ENCODE peak calls at places on chromosomes 4 and X, in six cellular contexts. W, F, V, N, M and D are unnamed samples. For H3K4me1, the result is how much of the 10 kb centered on the place peaks cover.

GRCh38 chr4:114015444-114015899 is 36.0 kb upstream of the ARSJ start:
- DNase-seq in W (no peak), F (no peak), V (no peak), M (no peak), N (peak), D (no peak)

GRCh38 chr4:648579-649292 is 23.4 kb downstream of the PDE6B start:
- DNase-seq in V (peak), N (no peak), F (no peak), M (no peak), W (no peak), D (no peak)

GRCh38 chr4:123477804-123478209 is 81.2 kb downstream of the SPRY1 start:
- DNase-seq in M (no peak), W (peak), V (no peak), N (peak), F (peak), D (no peak)

GRCh38 chr4:183337833-183338232 is 15.6 kb upstream of the CLDN24 start:
- DNase-seq in V (no peak), F (no peak), N (no peak), M (no peak), W (no peak), D (no peak)

GRCh38 chrX:43315622-43316021 is 340.5 kb upstream of the MAOA start:
- DNase-seq in M (no peak), W (no peak), F (no peak), V (no peak), N (no peak), D (no peak)

GRCh38 chrX:13377537-13377936 is 57.7 kb upstream of the ATXN3L start:
- DNase-seq in N (peak), M (peak), V (no peak), W (no peak), F (no peak), D (no peak)

GRCh38 chr4:158020175-158020574 is 152.7 kb downstream of the GASK1B start:
- DNase-seq in M (peak), W (no peak), N (peak), V (no peak), F (peak), D (peak)

GRCh38 chr4:19776929-19777328 is 474.8 kb upstream of the SLIT2 start:
- DNase-seq in V (no peak), M (no peak), W (no peak), F (no peak), N (peak), D (no peak)

GRCh38 chr4:73679836-73680235 is 59.6 kb upstream of the RASSF6 start:
- DNase-seq in W (no peak), F (no peak), V (no peak), M (no peak), N (peak), D (no peak)

GRCh38 chr4:180058731-180059215 is 2184.4 kb upstream of the TENM3 start:
- DNase-seq in N (peak), F (peak), V (peak), M (peak), W (no peak), D (peak)

GRCh38 chrX:134669378-134670098 is 11.3 kb upstream of the PLAC1 start:
- DNase-seq in W (no peak), N (peak), F (peak), M (peak), V (no peak), D (no peak)

GRCh38 chr4:139734875-139735380 is 69.3 kb downstream of the MGST2 start:
- DNase-seq in N (peak), F (peak), W (peak), V (peak), M (peak), D (peak)
- H3K4me1 ChIP-seq in N (under half), F (under half), W (under half), V (half or more), M (under half), D (under half)

GRCh38 chrX:153477039-153477438 is 6.7 kb upstream of the HAUS7 start:
- DNase-seq in W (no peak), V (no peak), N (peak), F (no peak), M (peak), D (no peak)
- H3K4me1 ChIP-seq in W (under half), V (under half), N (under half), F (under half), M (under half), D (under half)

GRCh38 chrX:45755719-45756118 is 555.0 kb upstream of the DIPK2B start:
- DNase-seq in V (no peak), F (no peak), M (no peak), N (no peak), W (no peak), D (no peak)

GRCh38 chrX:45757272-45757671 is 556.6 kb upstream of the DIPK2B start:
- DNase-seq in M (no peak), N (peak), F (no peak), V (no peak), W (no peak), D (no peak)

GRCh38 chrX:45758319-45758718 is 557.6 kb upstream of the DIPK2B start:
- DNase-seq in V (no peak), N (peak), M (no peak), W (no peak), F (no peak), D (no peak)

GRCh38 chrX:45758738-45759397 is 558.2 kb upstream of the DIPK2B start:
- DNase-seq in V (no peak), F (no peak), W (no peak), M (no peak), N (peak), D (no peak)

GRCh38 chrX:45756562-45756961 is 555.9 kb upstream of the DIPK2B start:
- DNase-seq in M (no peak), N (no peak), V (no peak), F (no peak), W (no peak), D (no peak)
- H3K4me1 ChIP-seq in M (under half), N (half or more), V (under half), F (under half), W (under half), D (under half)

GRCh38 chrX:110395877-110396276 is 37.2 kb downstream of the RTL9 start:
- DNase-seq in V (no peak), M (no peak), W (no peak), N (peak), F (no peak), D (no peak)
- H3K4me1 ChIP-seq in V (under half), M (under half), W (under half), N (under half), F (under half), D (under half)